ENCODE peak calls at places on chromosome 15, in nine cellular contexts. B is CD4-positive, CD25-positive, alpha-beta regulatory T cell; A is left ventricle myocardium superior; C is WTC11; T is activated T-cell treated with anti-CD3 and anti-CD28 coated beads, Interleukin-2, amount 50 U/mL, for 4 hours; G is activated naive CD8-positive, alpha-beta T cell treated with anti-CD3 and anti-CD28 coated beads, Interleukin-2, amount 10 ng/mL, durations not matched to agents 7 days and 5 days; S is omental fat pad; N is sciatic nerve; H is natural killer cell. P is an unnamed sample.

GRCh38 chr15:58840048-58840447 is 68.9 kb downstream of the MINDY2 start:
- ATAC-seq in B (no peak), A (no peak), C (no peak), T (no peak), G (no peak), S (no peak), N (no peak), H (no peak), P (no peak)

GRCh38 chr15:76577879-76578512 is 241.4 kb downstream of the ISL2 start:
- ATAC-seq in B (no peak), A (no peak), C (no peak), T (no peak), G (peak; percentile 18), S (no peak), N (no peak), H (no peak), P (no peak)

GRCh38 chr15:84762840-84763572 is 14.6 kb downstream of the ZNF592 start:
- ATAC-seq in B (no peak), A (no peak), C (no peak), T (no peak), G (no peak), S (no peak), N (no peak), H (no peak), P (no peak)

GRCh38 chr15:96331942-96332853 is 1.7 kb downstream of the NR2F2 start:
- ATAC-seq in B (no peak), A (no peak), C (no peak), T (no peak), G (no peak), S (no peak), N (no peak), H (no peak), P (no peak)

GRCh38 chr15:40232625-40233070 is 6.2 kb upstream of the PAK6 start:
- ATAC-seq in B (no peak), A (no peak), C (peak; percentile 15), T (no peak), G (no peak), S (no peak), N (no peak), H (no peak), P (no peak)

GRCh38 chr15:84944861-84945260 is 36.8 kb upstream of the PDE8A start:
- ATAC-seq in B (no peak), A (peak; percentile 8), C (no peak), T (no peak), G (no peak), S (no peak), N (no peak), H (no peak), P (no peak)

GRCh38 chr15:99474981-99475753 is 90.6 kb upstream of the MEF2A start:
- ATAC-seq in B (no peak), A (peak; percentile 55), C (no peak), T (no peak), G (no peak), S (no peak), N (peak; percentile 23), H (no peak), P (no peak)

GRCh38 chr15:96285715-96286367 is 44.7 kb upstream of the NR2F2 start:
- ATAC-seq in B (no peak), A (peak; percentile 91), C (peak; percentile 66), T (no peak), G (no peak), S (no peak), N (peak; percentile 13), H (no peak), P (no peak)

GRCh38 chr15:52349062-52349700 is 53.6 kb upstream of the MYO5C start:
- ATAC-seq in B (no peak), A (peak; percentile 61), C (peak; percentile 56), T (no peak), G (no peak), S (no peak), N (no peak), H (no peak), P (peak; percentile 73)

GRCh38 chr15:41894251-41894790 is 468 bp upstream of the SPTBN5 start:
- ATAC-seq in B (no peak), A (peak; percentile 2), C (peak; percentile 4), T (peak; percentile 5), G (no peak), S (peak; percentile 11), N (peak; percentile 43), H (no peak), P (no peak)

GRCh38 chr15:79132361-79132760 is 41.8 kb upstream of the RASGRF1 start:
- ATAC-seq in B (no peak), A (no peak), C (no peak), T (no peak), G (no peak), S (no peak), N (no peak), H (no peak), P (no peak)

GRCh38 chr15:101615414-101615985 is 36.7 kb downstream of the TM2D3 start:
- ATAC-seq in B (no peak), A (peak; percentile 46), C (no peak), T (no peak), G (no peak), S (peak; percentile 4), N (peak; percentile 31), H (no peak), P (no peak)

GRCh38 chr15:49720221-49720620 is 99.4 kb downstream of the DTWD1 start:
- ATAC-seq in B (no peak), A (peak; percentile 35), C (no peak), T (no peak), G (no peak), S (no peak), N (peak; percentile 56), H (no peak), P (no peak)

GRCh38 chr15:96255599-96255998 is 74.9 kb upstream of the NR2F2 start:
- ATAC-seq in B (no peak), A (no peak), C (no peak), T (no peak), G (no peak), S (no peak), N (no peak), H (no peak), P (no peak)

GRCh38 chr15:78947506-78947905 is 2.7 kb upstream of the CTSH start:
- ATAC-seq in B (no peak), A (no peak), C (no peak), T (no peak), G (no peak), S (no peak), N (no peak), H (no peak), P (no peak)

GRCh38 chr15:59105839-59106238 is 893 bp downstream of the CCNB2 start:
- ATAC-seq in B (no peak), A (no peak), C (no peak), T (no peak), G (no peak), S (no peak), N (no peak), H (no peak), P (no peak)

GRCh38 chr15:24857777-24858176 is 97.0 kb upstream of the SNRPN start:
- ATAC-seq in B (no peak), A (peak; percentile 5), C (peak; percentile 27), T (no peak), G (no peak), S (no peak), N (no peak), H (no peak), P (no peak)

GRCh38 chr15:57095896-57096295 is 177.5 kb downstream of the TCF12 start:
- ATAC-seq in B (no peak), A (no peak), C (no peak), T (no peak), G (no peak), S (no peak), N (no peak), H (no peak), P (no peak)

GRCh38 chr15:80549191-80549590 is 145.0 kb downstream of the ARNT2 start:
- ATAC-seq in B (no peak), A (no peak), C (no peak), T (no peak), G (no peak), S (no peak), N (no peak), H (no peak), P (peak; percentile 58)

GRCh38 chr15:81334768-81335447 is 11.0 kb upstream of the STARD5 start:
- ATAC-seq in B (no peak), A (peak; percentile 41), C (no peak), T (no peak), G (no peak), S (no peak), N (no peak), H (no peak), P (no peak)

GRCh38 chr15:78990278-78990677 is 45.4 kb upstream of the CTSH start:
- ATAC-seq in B (no peak), A (no peak), C (no peak), T (no peak), G (no peak), S (no peak), N (no peak), H (no peak), P (no peak)

GRCh38 chr15:56207092-56207491 is 36.6 kb downstream of the RFX7 start:
- ATAC-seq in B (peak; percentile 69), A (no peak), C (no peak), T (peak; percentile 48), G (peak; percentile 66), S (no peak), N (no peak), H (no peak), P (no peak)

GRCh38 chr15:51803961-51804360 is 25.5 kb upstream of the TMOD3 start:
- ATAC-seq in B (no peak), A (no peak), C (no peak), T (no peak), G (no peak), S (no peak), N (no peak), H (no peak), P (no peak)

GRCh38 chr15:51322622-51323296 is 15.6 kb downstream of the CYP19A1 start:
- ATAC-seq in B (no peak), A (peak; percentile 85), C (no peak), T (no peak), G (no peak), S (no peak), N (peak; percentile 80), H (no peak), P (no peak)

GRCh38 chr15:85010114-85010471 is 28.4 kb downstream of the PDE8A start:
- ATAC-seq in B (no peak), A (no peak), C (no peak), T (no peak), G (no peak), S (no peak), N (peak; percentile 34), H (no peak), P (no peak)

GRCh38 chr15:23855947-23856346 is 168.8 kb upstream of the NDN start:
- ATAC-seq in B (no peak), A (no peak), C (no peak), T (no peak), G (no peak), S (no peak), N (no peak), H (no peak), P (no peak)

GRCh38 chr15:88394553-88395159 is 72.5 kb downstream of the MRPL46 start:
- ATAC-seq in B (no peak), A (no peak), C (no peak), T (no peak), G (no peak), S (no peak), N (no peak), H (no peak), P (no peak)

GRCh38 chr15:99605990-99606389 is 40.2 kb downstream of the MEF2A start:
- ATAC-seq in B (no peak), A (no peak), C (no peak), T (no peak), G (no peak), S (no peak), N (no peak), H (no peak), P (no peak)

GRCh38 chr15:71349336-71349735 is 234.1 kb downstream of the THSD4 start:
- ATAC-seq in B (no peak), A (no peak), C (peak; percentile 48), T (no peak), G (no peak), S (no peak), N (no peak), H (no peak), P (no peak)

GRCh38 chr15:51104512-51104911 is 9.8 kb upstream of the TNFAIP8L3 start:
- ATAC-seq in B (no peak), A (peak; percentile 92), C (no peak), T (no peak), G (no peak), S (peak; percentile 67), N (peak; percentile 84), H (no peak), P (peak; percentile 47)

GRCh38 chr15:56261854-56262509 is 18.3 kb upstream of the RFX7 start:
- ATAC-seq in B (no peak), A (no peak), C (peak; percentile 22), T (no peak), G (no peak), S (no peak), N (no peak), H (no peak), P (no peak)

P was measured in SK-N-SH treated with all-trans-retinoic acid at 6 μM for 48 hours.